ENCODE peak calls at places on chromosomes 4 and X, in five cellular contexts. S is A549, Y is transverse colon, P is SK-N-SH, M is stomach. K is an unnamed sample.

GRCh38 chrX:71637848-71638247 is 19.5 kb upstream of the CXCR3 start:
- DNase-seq in Y (no peak), S (no peak), P (no peak), M (no peak), K (no peak)

GRCh38 chr4:3178351-3178750 is 70.6 kb upstream of the MSANTD1 start:
- DNase-seq in M (no peak), Y (no peak), S (no peak), P (no peak), K (no peak)

GRCh38 chr4:37816006-37816405 is 10.5 kb upstream of the PGM2 start:
- DNase-seq in S (no peak), Y (no peak), M (no peak), P (no peak), K (no peak)

GRCh38 chr4:80266902-80267380 is 477 bp downstream of the FGF5 start:
- DNase-seq in Y (no peak), P (peak), M (no peak), S (no peak), K (no peak)

GRCh38 chrX:74286950-74287349 is 17.0 kb upstream of the ZCCHC13 start:
- DNase-seq in M (no peak), S (peak), Y (no peak), P (no peak), K (no peak)

GRCh38 chr4:26424143-26424542 is 66.1 kb downstream of the CCKAR start:
- DNase-seq in M (no peak), S (no peak), Y (no peak), P (no peak), K (no peak)

GRCh38 chr4:156442961-156443360 is 489.3 kb upstream of the CTSO start:
- DNase-seq in M (no peak), P (no peak), S (no peak), Y (no peak), K (no peak)

GRCh38 chr4:1242506-1243450 is 6.2 kb downstream of the CTBP1 start:
- DNase-seq in P (peak), S (no peak), M (no peak), Y (peak), K (no peak)

GRCh38 chr4:72975488-72975784 is 94.1 kb downstream of the COX18 start:
- DNase-seq in M (no peak), P (no peak), S (no peak), Y (no peak), K (no peak)

GRCh38 chr4:101400096-101400495 is 52.8 kb upstream of the PPP3CA start:
- DNase-seq in Y (no peak), M (no peak), P (no peak), S (no peak), K (no peak)

GRCh38 chr4:64330143-64330542 is 79.1 kb downstream of the TECRL start:
- DNase-seq in M (no peak), S (no peak), Y (no peak), P (no peak), K (no peak)

GRCh38 chr4:25107827-25108516 is 52.3 kb downstream of the SEPSECS start:
- DNase-seq in Y (peak), S (no peak), P (no peak), M (peak), K (no peak)

GRCh38 chrX:123962006-123962485 is 540 bp downstream of the STAG2 start:
- DNase-seq in M (no peak), Y (no peak), S (no peak), P (no peak), K (no peak)

GRCh38 chr4:1939664-1940509 is 68.7 kb downstream of the NSD2 start:
- DNase-seq in S (no peak), Y (no peak), M (peak), P (no peak), K (no peak)

GRCh38 chr4:100189820-100190642 is at the start of gene DDIT4L:
- DNase-seq in Y (peak), P (peak), M (peak), S (peak), K (peak)

GRCh38 chr4:33961751-33962150 is 2282.6 kb downstream of the ARAP2 start:
- DNase-seq in M (no peak), S (no peak), Y (no peak), P (no peak), K (no peak)

GRCh38 chrX:137354851-137355250 is 211.1 kb upstream of the ZIC3 start:
- DNase-seq in P (no peak), M (no peak), S (no peak), Y (no peak), K (no peak)

GRCh38 chr4:11469900-11470708 is 41.4 kb upstream of the HS3ST1 start:
- DNase-seq in S (no peak), M (no peak), P (no peak), Y (no peak), K (no peak)

GRCh38 chr4:77001907-77002306 is 52.4 kb downstream of the SEPTIN11 start:
- DNase-seq in S (no peak), Y (no peak), P (no peak), M (no peak), K (no peak)

GRCh38 chrX:125131146-125131545 is 188.5 kb upstream of the TEX13C start:
- DNase-seq in M (no peak), Y (no peak), S (peak), P (no peak), K (no peak)

DNA sequence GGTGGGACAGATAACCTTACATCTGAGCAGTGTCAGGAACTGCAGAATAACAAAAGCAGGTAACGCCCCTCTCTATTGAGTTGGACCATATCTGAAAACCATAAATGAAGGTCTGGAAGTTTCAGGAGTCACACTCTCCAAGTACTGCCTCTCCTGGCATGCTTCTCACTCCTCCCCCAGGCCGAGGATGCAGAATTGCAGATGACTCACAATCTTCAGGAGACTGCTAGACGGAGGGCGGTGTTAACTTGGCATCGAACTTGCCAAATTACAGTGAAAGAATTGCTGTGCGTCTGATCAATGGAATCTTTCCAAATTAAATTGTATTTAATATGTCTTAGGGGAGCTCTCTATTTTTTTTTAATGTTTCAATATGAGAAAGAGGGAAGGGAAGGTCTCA is 67.1 kb upstream of the TRIM2 start:
- DNase-seq in M (no peak), S (peak), P (no peak), Y (no peak), K (no peak)
- TF ChIP-seq EP300 in M (no peak), S (no peak), P (no peak), Y (no peak), K (no peak)

GRCh38 chr4:82898322-82899243 is 2.0 kb upstream of the THAP9 start:
- DNase-seq in Y (no peak), M (peak), S (peak), P (no peak), K (peak)

GRCh38 chr4:82901129-82901718 is 689 bp downstream of the THAP9 start:
- DNase-seq in Y (no peak), M (no peak), P (no peak), S (no peak), K (no peak)

GRCh38 chr4:82900016-82900334 is 560 bp upstream of the THAP9 start:
- DNase-seq in P (no peak), S (peak), M (no peak), Y (no peak), K (no peak)

GRCh38 chr4:82899339-82899738 is 1.2 kb upstream of the THAP9 start:
- DNase-seq in P (no peak), M (no peak), Y (no peak), S (no peak), K (no peak)

GRCh38 chr4:82900335-82901128 is at the start of gene THAP9:
- DNase-seq in Y (peak), P (peak), S (peak), M (peak), K (peak)
- TF ChIP-seq EP300 in Y (no peak), P (no peak), S (no peak), M (no peak), K (peak)

GRCh38 chrX:110087485-110088356 is 84.8 kb downstream of the TMEM164 start:
- DNase-seq in M (no peak), P (no peak), Y (no peak), S (peak), K (peak)
- TF ChIP-seq EP300 in M (no peak), P (no peak), Y (no peak), S (peak), K (no peak)

GRCh38 chr4:163548481-163549243 is 54.2 kb downstream of the TMA16 start:
- DNase-seq in M (no peak), Y (no peak), P (peak), S (peak), K (no peak)
- TF ChIP-seq EP300 in M (no peak), Y (no peak), P (no peak), S (no peak), K (no peak)

GRCh38 chr4:39410415-39410814 is 3.7 kb downstream of the KLB start:
- DNase-seq in S (peak), Y (no peak), M (no peak), P (no peak), K (no peak)

GRCh38 chr4:39407584-39407885 is 805 bp downstream of the KLB start:
- DNase-seq in Y (no peak), S (no peak), M (no peak), P (no peak), K (no peak)

GRCh38 chr4:39406763-39407583 is at the start of gene KLB:
- DNase-seq in P (no peak), M (no peak), S (peak), Y (peak), K (no peak)
- TF ChIP-seq EP300 in P (no peak), M (no peak), S (no peak), Y (no peak), K (no peak)

GRCh38 chrX:9515973-9516538 is 51.2 kb downstream of the TBL1X start:
- DNase-seq in S (no peak), M (no peak), P (no peak), Y (no peak), K (no peak)
- TF ChIP-seq EP300 in S (no peak), M (no peak), P (no peak), Y (no peak), K (no peak)